ENCODE peak calls at places on chromosomes 12 and 14, in eight cellular contexts. O is astrocyte; G is esophagus muscularis mucosa; H is lung; N is NCI-H1092 treated with DMSO at 0.1 percent for 48 hours; B is activated T-cell treated with anti-CD3 and anti-CD28 coated beads, Interleukin-2, amount 50 U/mL, for 4 hours; A is fibroblast of gingiva; I is activated CD8-positive, alpha-beta memory T cell treated with anti-CD3 and anti-CD28 coated beads for 48 hours. M is an unnamed sample.

GRCh38 chr12:113852695-113853490 is 113.2 kb downstream of the RBM19 start:
- DNase-seq in I (no peak), G (no peak), O (no peak), B (no peak), N (peak; percentile 69), A (no peak), H (no peak), M (peak; percentile 51)

GRCh38 chr12:22858849-22859569 is 234.0 kb downstream of the ETNK1 start:
- DNase-seq in G (no peak), H (no peak), O (peak; percentile 52), B (no peak), I (no peak), A (peak; percentile 45), N (no peak), M (no peak)

GRCh38 chr12:68631177-68631576 is 20.5 kb downstream of the RAP1B start:
- DNase-seq in O (peak; percentile 43), B (no peak), N (no peak), G (no peak), A (peak; percentile 10), I (no peak), H (no peak), M (no peak)

GRCh38 chr12:4275869-4276253 is 2.3 kb downstream of the CCND2 start:
- DNase-seq in B (no peak), G (peak; percentile 91), A (no peak), H (no peak), O (no peak), N (no peak), I (no peak), M (peak; percentile 59)

GRCh38 chr14:72444701-72445100 is 449.2 kb downstream of the DPF3 start:
- DNase-seq in H (no peak), A (no peak), B (no peak), N (no peak), I (no peak), O (peak; percentile 67), G (no peak), M (no peak)

GRCh38 chr14:102095871-102096568 is 9.2 kb upstream of the HSP90AA1 start:
- DNase-seq in I (no peak), B (no peak), G (no peak), A (no peak), N (no peak), O (no peak), H (no peak), M (peak; percentile 41)

GRCh38 chr12:98582093-98582492 is 11.4 kb upstream of the SLC25A3 start:
- DNase-seq in B (no peak), N (no peak), G (no peak), H (no peak), A (no peak), O (peak; percentile 43), I (no peak), M (no peak)

GRCh38 chr14:75249251-75249957 is 29.2 kb upstream of the FOS start:
- DNase-seq in O (peak; percentile 34), A (no peak), B (peak; percentile 67), H (no peak), I (peak; percentile 53), G (no peak), N (peak; percentile 50), M (peak; percentile 72)

GRCh38 chr12:1797011-1797901 is 23.1 kb upstream of the LRTM2 start:
- DNase-seq in H (peak; percentile 58), I (peak; percentile 52), B (peak; percentile 47), A (no peak), N (no peak), G (no peak), O (no peak), M (peak; percentile 65)

GRCh38 chr12:56833780-56834179 is 70.7 kb downstream of the HSD17B6 start:
- DNase-seq in H (no peak), I (no peak), N (no peak), A (no peak), O (no peak), B (no peak), G (no peak), M (peak; percentile 18)

GRCh38 chr14:24351517-24351916 is 11.7 kb upstream of the RIPK3 start:
- DNase-seq in I (no peak), A (peak; percentile 91), N (no peak), H (no peak), G (no peak), O (no peak), B (no peak), M (peak; percentile 52)

GRCh38 chr14:21529515-21529914 is 3.4 kb upstream of the SALL2 start:
- DNase-seq in H (no peak), B (no peak), G (no peak), O (no peak), N (no peak), A (no peak), I (no peak), M (no peak)

GRCh38 chr12:56629459-56630179 is 507 bp downstream of the BAZ2A start:
- DNase-seq in N (no peak), I (peak; percentile 41), A (no peak), O (no peak), G (no peak), H (no peak), B (peak; percentile 55), M (peak; percentile 37)

GRCh38 chr12:104138747-104139186 is 757 bp upstream of the NFYB start:
- DNase-seq in G (no peak), N (no peak), B (no peak), I (no peak), O (no peak), A (peak; percentile 25), H (peak; percentile 28), M (peak; percentile 79)

GRCh38 chr12:132477009-132477702 is 12.8 kb upstream of the FBRSL1 start:
- DNase-seq in G (no peak), B (no peak), I (no peak), H (no peak), O (no peak), A (no peak), N (no peak), M (no peak)

GRCh38 chr12:124742111-124742510 is 121.6 kb downstream of the SCARB1 start:
- DNase-seq in H (no peak), G (no peak), N (no peak), O (no peak), A (no peak), I (no peak), B (no peak), M (no peak)

GRCh38 chr12:132121283-132121682 is 22.8 kb downstream of the DDX51 start:
- DNase-seq in B (no peak), I (no peak), N (no peak), H (no peak), A (no peak), G (no peak), O (no peak), M (no peak)

GRCh38 chr12:47534695-47535094 is 171.1 kb downstream of the RPAP3 start:
- DNase-seq in H (no peak), O (peak; percentile 15), A (no peak), N (no peak), G (no peak), B (no peak), I (no peak), M (peak; percentile 55)

GRCh38 chr12:82057770-82058169 is 298.6 kb upstream of the PPFIA2 start:
- DNase-seq in N (no peak), O (peak; percentile 43), B (no peak), I (no peak), G (no peak), A (no peak), H (no peak), M (no peak)

GRCh38 chr14:90592655-90593054 is 195.8 kb downstream of the CALM1 start:
- DNase-seq in A (no peak), I (no peak), H (no peak), G (no peak), B (no peak), O (no peak), N (no peak), M (no peak)

GRCh38 chr12:57176846-57177245 is 29.4 kb upstream of the LRP1-AS start:
- DNase-seq in A (no peak), I (no peak), N (no peak), O (no peak), H (no peak), B (no peak), G (no peak), M (no peak)

GRCh38 chr14:29741909-29742401 is 185.7 kb downstream of the PRKD1 start:
- DNase-seq in N (peak; percentile 92), A (peak; percentile 45), H (no peak), B (no peak), G (no peak), I (no peak), O (peak; percentile 84), M (peak; percentile 15)

GRCh38 chr12:124542021-124542941 is 25.1 kb downstream of the NCOR2 start:
- DNase-seq in H (no peak), I (no peak), A (no peak), G (no peak), O (no peak), N (no peak), B (no peak), M (peak; percentile 68)

GRCh38 chr12:12010277-12011031 is 60.3 kb upstream of the BCL2L14 start:
- DNase-seq in N (no peak), I (peak; percentile 48), G (no peak), O (peak; percentile 91), A (peak; percentile 16), H (peak; percentile 42), B (no peak), M (peak; percentile 74)

GRCh38 chr12:124915249-124916236 is 1.1 kb upstream of the UBC start:
- DNase-seq in I (no peak), B (no peak), N (no peak), A (peak; percentile 58), H (peak; percentile 60), G (no peak), O (no peak), M (no peak)

GRCh38 chr12:96501139-96501741 is 11.9 kb downstream of the CFAP54 start:
- DNase-seq in G (no peak), N (no peak), H (peak; percentile 31), B (no peak), A (peak; percentile 61), O (peak; percentile 64), I (no peak), M (no peak)

M was measured in left kidney.